ENCODE peak calls at places on chromosomes 5 and 9, in four cellular contexts. One of them, this sample, is unnamed.

GRCh38 chr9:77177894-77178794 is 810 bp downstream of the VPS13A start:
- DNase-seq in B cell: peak
- DNase-seq in mesothelial cell of epicardium: peak
- DNase-seq in mucosa of gallbladder: peak
- DNase-seq in this sample: no peak

GRCh38 chr9:37300620-37301368 is 121.7 kb upstream of the GRHPR start:
- DNase-seq in B cell: no peak
- DNase-seq in mesothelial cell of epicardium: no peak
- DNase-seq in mucosa of gallbladder: no peak
- DNase-seq in this sample: no peak

GRCh38 chr9:122988919-122989614 is 44.4 kb upstream of the GPR21 start:
- DNase-seq in B cell: no peak
- DNase-seq in mesothelial cell of epicardium: no peak
- DNase-seq in mucosa of gallbladder: no peak
- DNase-seq in this sample: no peak

GRCh38 chr5:57696005-57696755 is 213.6 kb upstream of the ACTBL2 start:
- DNase-seq in B cell: no peak
- DNase-seq in mesothelial cell of epicardium: no peak
- DNase-seq in mucosa of gallbladder: no peak
- DNase-seq in this sample: no peak

GRCh38 chr5:1770443-1770802 is 29.2 kb downstream of the MRPL36 start:
- DNase-seq in B cell: peak
- DNase-seq in mesothelial cell of epicardium: no peak
- DNase-seq in mucosa of gallbladder: no peak
- DNase-seq in this sample: no peak

GRCh38 chr5:179863449-179864085 is 5.0 kb upstream of the MRNIP start:
- DNase-seq in B cell: no peak
- DNase-seq in mesothelial cell of epicardium: no peak
- DNase-seq in mucosa of gallbladder: no peak
- DNase-seq in this sample: no peak

GRCh38 chr9:121240394-121241145 is 27.4 kb upstream of the GSN start:
- DNase-seq in B cell: no peak
- DNase-seq in mesothelial cell of epicardium: no peak
- DNase-seq in mucosa of gallbladder: no peak
- DNase-seq in this sample: no peak

GRCh38 chr5:179978792-179979191 is 71.1 kb upstream of the TBC1D9B start:
- DNase-seq in B cell: no peak
- DNase-seq in mesothelial cell of epicardium: no peak
- DNase-seq in mucosa of gallbladder: no peak
- DNase-seq in this sample: no peak

GRCh38 chr5:71978216-71978615 is 129.1 kb upstream of the MAP1B start:
- DNase-seq in B cell: no peak
- DNase-seq in mesothelial cell of epicardium: no peak
- DNase-seq in mucosa of gallbladder: no peak
- DNase-seq in this sample: peak

GRCh38 chr5:94440015-94440414 is 178.4 kb downstream of the KIAA0825 start:
- DNase-seq in B cell: no peak
- DNase-seq in mesothelial cell of epicardium: no peak
- DNase-seq in mucosa of gallbladder: no peak
- DNase-seq in this sample: no peak

GRCh38 chr5:32909207-32909606 is 198.1 kb downstream of the NPR3 start:
- DNase-seq in B cell: no peak
- DNase-seq in mesothelial cell of epicardium: no peak
- DNase-seq in mucosa of gallbladder: no peak
- DNase-seq in this sample: no peak

GRCh38 chr5:76548525-76549229 is 74.5 kb downstream of the F2RL2 start:
- DNase-seq in B cell: no peak
- DNase-seq in mesothelial cell of epicardium: no peak
- DNase-seq in mucosa of gallbladder: no peak
- DNase-seq in this sample: no peak

GRCh38 chr9:112890106-112891081 is at the start of gene SLC46A2:
- DNase-seq in B cell: no peak
- DNase-seq in mesothelial cell of epicardium: no peak
- DNase-seq in mucosa of gallbladder: no peak
- DNase-seq in this sample: no peak

GRCh38 chr5:167587768-167588167 is 703.7 kb upstream of the WWC1 start:
- DNase-seq in B cell: no peak
- DNase-seq in mesothelial cell of epicardium: no peak
- DNase-seq in mucosa of gallbladder: no peak
- DNase-seq in this sample: no peak

GRCh38 chr5:152711996-152712395 is 306.9 kb upstream of the NMUR2 start:
- DNase-seq in B cell: no peak
- DNase-seq in mesothelial cell of epicardium: no peak
- DNase-seq in mucosa of gallbladder: no peak
- DNase-seq in this sample: no peak

GRCh38 chr5:148829734-148830133 is 3.3 kb downstream of the ADRB2 start:
- DNase-seq in B cell: no peak
- DNase-seq in mesothelial cell of epicardium: no peak
- DNase-seq in mucosa of gallbladder: no peak
- DNase-seq in this sample: no peak

GRCh38 chr5:2163940-2164490 is 281.3 kb upstream of the IRX4 start:
- DNase-seq in B cell: no peak
- DNase-seq in mesothelial cell of epicardium: no peak
- DNase-seq in mucosa of gallbladder: no peak
- DNase-seq in this sample: no peak

GRCh38 chr5:4348418-4348817 is 752.8 kb downstream of the IRX1 start:
- DNase-seq in B cell: no peak
- DNase-seq in mesothelial cell of epicardium: no peak
- DNase-seq in mucosa of gallbladder: no peak
- DNase-seq in this sample: no peak

GRCh38 chr5:51960617-51961115 is 577.4 kb downstream of the ISL1 start:
- DNase-seq in B cell: no peak
- DNase-seq in mesothelial cell of epicardium: no peak
- DNase-seq in mucosa of gallbladder: no peak
- DNase-seq in this sample: no peak

GRCh38 chr5:150428106-150428876 is 15.6 kb upstream of the CD74 start:
- DNase-seq in B cell: no peak
- DNase-seq in mesothelial cell of epicardium: no peak
- DNase-seq in mucosa of gallbladder: peak
- DNase-seq in this sample: no peak

GRCh38 chr5:167759411-167759821 is 532.0 kb upstream of the WWC1 start:
- DNase-seq in B cell: no peak
- DNase-seq in mesothelial cell of epicardium: no peak
- DNase-seq in mucosa of gallbladder: no peak
- DNase-seq in this sample: no peak

GRCh38 chr5:40991168-40991980 is 79.8 kb downstream of the MROH2B start:
- DNase-seq in B cell: no peak
- DNase-seq in mesothelial cell of epicardium: no peak
- DNase-seq in mucosa of gallbladder: peak
- DNase-seq in this sample: no peak

GRCh38 chr5:143440448-143441102 is 37.1 kb upstream of the NR3C1 start:
- DNase-seq in B cell: no peak
- DNase-seq in mesothelial cell of epicardium: no peak
- DNase-seq in mucosa of gallbladder: no peak
- DNase-seq in this sample: no peak

GRCh38 chr9:115127191-115127817 is 9.3 kb upstream of the TNC start:
- DNase-seq in B cell: no peak
- DNase-seq in mesothelial cell of epicardium: no peak
- DNase-seq in mucosa of gallbladder: no peak
- DNase-seq in this sample: no peak

GRCh38 chr9:7234144-7234543 is 476.4 kb downstream of the KDM4C start:
- DNase-seq in B cell: no peak
- DNase-seq in mesothelial cell of epicardium: no peak
- DNase-seq in mucosa of gallbladder: no peak
- DNase-seq in this sample: no peak

GRCh38 chr9:111839981-111840380 is 45.2 kb upstream of the SHOC1 start:
- DNase-seq in B cell: no peak
- DNase-seq in mesothelial cell of epicardium: no peak
- DNase-seq in mucosa of gallbladder: no peak
- DNase-seq in this sample: no peak

GRCh38 chr5:130545291-130545690 is 619.8 kb downstream of the HINT1 start:
- DNase-seq in B cell: no peak
- DNase-seq in mesothelial cell of epicardium: no peak
- DNase-seq in mucosa of gallbladder: no peak
- DNase-seq in this sample: no peak

GRCh38 chr9:133569109-133569785 is 34.7 kb downstream of the ADAMTSL2 start:
- DNase-seq in B cell: no peak
- DNase-seq in mesothelial cell of epicardium: no peak
- DNase-seq in mucosa of gallbladder: no peak
- DNase-seq in this sample: no peak

GRCh38 chr5:78649220-78649700 is 688 bp upstream of the LHFPL2 start:
- DNase-seq in B cell: no peak
- DNase-seq in mesothelial cell of epicardium: no peak
- DNase-seq in mucosa of gallbladder: no peak
- DNase-seq in this sample: no peak

This sample was measured in cerebellar nuclear complex.